ENCODE peak calls at places on chromosomes 1 and 21, in five cellular contexts. I is T-helper 2 cell; U is stimulated activated naive CD4-positive, alpha-beta T cell; F is stimulated activated CD4-positive, alpha-beta T cell treated with anti-CD3 and anti-CD28 coated beads, Interleukin-2, amount 100 ng/mL, for 24 hours; W is activated T-cell treated with anti-CD3 and anti-CD28 coated beads for 24 hours. H is an unnamed sample.

GRCh38 chr1:226809785-226810571 is 60.4 kb upstream of the PSEN2 start:
- DNase-seq in I (no peak), U (no peak), W (no peak), F (no peak), H (peak)

GRCh38 chr21:14864211-14865021 is 200.4 kb downstream of the NRIP1 start:
- DNase-seq in I (peak), U (peak), W (peak), F (peak), H (peak)

GRCh38 chr1:41664861-41665640 is 180.6 kb upstream of the EDN2 start:
- DNase-seq in F (no peak), U (no peak), W (no peak), I (no peak), H (no peak)

GRCh38 chr1:198604973-198605372 is 33.9 kb upstream of the PTPRC start:
- DNase-seq in W (no peak), I (no peak), F (no peak), U (no peak), H (no peak)

GRCh38 chr1:6300342-6301141 is 39.6 kb upstream of the GPR153 start:
- DNase-seq in W (no peak), F (no peak), U (no peak), I (no peak), H (no peak)

GRCh38 chr1:19274636-19275035 is 13.9 kb downstream of the AKR7A3 start:
- DNase-seq in U (no peak), W (no peak), F (no peak), I (no peak), H (no peak)

GRCh38 chr1:201617157-201617556 is 78.2 kb downstream of the NAV1 start:
- DNase-seq in U (no peak), I (no peak), F (no peak), W (no peak), H (no peak)

GRCh38 chr1:178874966-178875365 is 4.1 kb upstream of the ANGPTL1 start:
- DNase-seq in F (no peak), I (no peak), W (no peak), U (no peak), H (no peak)

GRCh38 chr1:244316407-244316806 is 135.3 kb downstream of the ADSS2 start:
- DNase-seq in F (no peak), W (no peak), I (no peak), U (no peak), H (no peak)

GRCh38 chr1:113904292-113904673 is 316 bp downstream of the AP4B1 start:
- DNase-seq in W (no peak), U (no peak), I (peak), F (no peak), H (no peak)

GRCh38 chr1:41578712-41579335 is 94.3 kb upstream of the EDN2 start:
- DNase-seq in U (no peak), I (no peak), W (no peak), F (no peak), H (no peak)

GRCh38 chr1:150567717-150568561 is 11.5 kb downstream of the MCL1 start:
- DNase-seq in I (peak), U (peak), F (peak), W (peak), H (no peak)

GRCh38 chr1:67983867-67984266 is 66.6 kb downstream of the DIRAS3 start:
- DNase-seq in F (no peak), I (no peak), W (no peak), U (no peak), H (no peak)

GRCh38 chr1:26848947-26849774 is 13.8 kb upstream of the SFN start:
- DNase-seq in U (no peak), W (no peak), F (no peak), I (no peak), H (peak)

GRCh38 chr1:204343247-204343646 is 16.5 kb downstream of the PLEKHA6 start:
- DNase-seq in U (no peak), W (no peak), F (no peak), I (no peak), H (no peak)

GRCh38 chr1:54887665-54888071 is 673 bp upstream of the DHCR24 start:
- DNase-seq in F (no peak), I (peak), W (no peak), U (no peak), H (no peak)

GRCh38 chr1:167627615-167627864 is 2.5 kb upstream of the RCSD1 start:
- DNase-seq in I (peak), W (no peak), F (no peak), U (no peak), H (no peak)

GRCh38 chr1:112697781-112698201 is 9.1 kb downstream of the RHOC start:
- DNase-seq in W (no peak), U (no peak), I (no peak), F (no peak), H (no peak)